ENCODE peak calls at places on chromosomes 13 and 19, in ten cellular contexts. U is heart right ventricle, M is epithelial cell of proximal tubule, W is B cell, F is foreskin fibroblast, H is RWPE1, V is OCI-LY7, L is AG09319, C is right lobe of liver, I is adrenal gland. X is an unnamed sample.

GRCh38 chr19:5144545-5145179 is 175.7 kb downstream of the KDM4B start:
- DNase-seq in L (no peak), F (no peak), C (peak; percentile 13), U (no peak), W (no peak), H (no peak), V (no peak), I (no peak), M (no peak), X (peak; percentile 1)

GRCh38 chr19:35027851-35028599 is 2.2 kb upstream of the SCN1B start:
- DNase-seq in V (no peak), H (no peak), L (no peak), I (no peak), U (no peak), W (no peak), F (no peak), C (no peak), M (no peak), X (no peak)

GRCh38 chr19:12496480-12496879 is 11.9 kb upstream of the ZNF709 start:
- DNase-seq in C (no peak), U (no peak), I (no peak), M (no peak), L (no peak), W (no peak), V (no peak), F (no peak), H (no peak), X (no peak)

GRCh38 chr13:76828316-76828741 is 57.9 kb downstream of the KCTD12 start:
- DNase-seq in W (no peak), C (no peak), L (no peak), M (no peak), F (no peak), H (no peak), I (no peak), V (no peak), U (no peak), X (peak; percentile 22)

GRCh38 chr13:113041293-113041690 is 64.3 kb upstream of the F7 start:
- DNase-seq in V (no peak), F (no peak), L (no peak), U (no peak), W (no peak), I (no peak), H (no peak), C (no peak), M (no peak), X (no peak)

GRCh38 chr13:77215543-77215942 is 111.4 kb downstream of the MYCBP2 start:
- DNase-seq in H (no peak), F (no peak), I (no peak), U (no peak), W (no peak), C (no peak), L (no peak), V (no peak), M (no peak), X (no peak)

GRCh38 chr19:9362905-9363304 is at the start of gene ZNF177:
- DNase-seq in L (no peak), W (no peak), M (no peak), F (peak; percentile 9), U (no peak), V (no peak), H (no peak), I (no peak), C (no peak), X (peak; percentile 13)

GRCh38 chr13:43580280-43580679 is 206.5 kb downstream of the ENOX1 start:
- DNase-seq in M (no peak), C (no peak), H (no peak), L (no peak), V (no peak), W (no peak), U (no peak), F (no peak), I (no peak), X (no peak)

GRCh38 chr13:29100739-29101138 is 280.6 kb downstream of the MTUS2 start:
- DNase-seq in L (no peak), W (no peak), H (no peak), M (no peak), F (no peak), U (no peak), V (no peak), I (no peak), C (no peak), X (no peak)

GRCh38 chr13:29487466-29488454 is 107.7 kb downstream of the SLC7A1 start:
- DNase-seq in V (no peak), H (no peak), C (no peak), F (no peak), U (no peak), I (no peak), W (peak; percentile 21), M (no peak), L (no peak), X (no peak)

GRCh38 chr13:39516140-39516539 is 86.9 kb downstream of the LHFPL6 start:
- DNase-seq in I (no peak), M (peak; percentile 82), W (no peak), V (no peak), F (peak; percentile 20), H (no peak), U (peak; percentile 48), C (no peak), L (no peak), X (no peak)

GRCh38 chr19:11064831-11065303 is 24.4 kb upstream of the LDLR start:
- DNase-seq in H (peak; percentile 45), F (no peak), U (no peak), C (peak; percentile 48), V (no peak), L (no peak), W (no peak), I (peak; percentile 84), M (no peak), X (no peak)

GRCh38 chr19:39765091-39766076 is 13.3 kb upstream of the LEUTX start:
- DNase-seq in C (peak; percentile 23), I (peak; percentile 31), F (peak; percentile 16), W (no peak), H (peak; percentile 24), M (no peak), U (peak; percentile 22), L (no peak), V (peak; percentile 61), X (peak; percentile 56)

GRCh38 chr19:35373492-35373891 is 2.6 kb downstream of the GPR42 start:
- DNase-seq in U (no peak), W (no peak), C (no peak), I (no peak), H (no peak), V (no peak), F (no peak), L (no peak), M (no peak), X (no peak)

GRCh38 chr19:31981545-31981944 is 363.9 kb upstream of the ZNF507 start:
- DNase-seq in I (no peak), H (no peak), V (no peak), M (no peak), F (no peak), W (no peak), C (no peak), U (no peak), L (no peak), X (no peak)

GRCh38 chr19:47514869-47515588 is at the start of gene NAPA:
- DNase-seq in W (peak; percentile 100), C (peak; percentile 100), L (peak; percentile 100), F (peak; percentile 100), I (peak; percentile 100), M (peak; percentile 91), H (peak; percentile 100), V (peak; percentile 100), U (peak; percentile 100), X (peak; percentile 100)
- TF ChIP-seq CTCF in W (no peak), C (no peak), L (no peak), F (no peak), I (no peak), M (no peak), H (no peak), V (no peak), U (no peak), X (no peak)

GRCh38 chr19:41937525-41937924 is 9.3 kb upstream of the ERFL start:
- DNase-seq in H (no peak), C (no peak), V (peak; percentile 58), F (no peak), M (no peak), I (no peak), L (no peak), W (no peak), U (no peak), X (no peak)

GRCh38 chr19:41936416-41936850 is 8.2 kb upstream of the ERFL start:
- DNase-seq in V (no peak), U (no peak), F (no peak), C (no peak), I (no peak), W (no peak), M (no peak), L (no peak), H (no peak), X (peak; percentile 59)

GRCh38 chr19:41939861-41940442 is 11.7 kb upstream of the ERFL start:
- DNase-seq in M (no peak), V (peak; percentile 79), U (no peak), F (no peak), W (peak; percentile 54), C (no peak), H (no peak), I (no peak), L (no peak), X (peak; percentile 69)

GRCh38 chr19:41936961-41937360 is 8.7 kb upstream of the ERFL start:
- DNase-seq in M (no peak), W (no peak), L (no peak), F (no peak), I (no peak), U (no peak), H (no peak), V (no peak), C (no peak), X (no peak)

GRCh38 chr19:41937976-41938375 is 9.7 kb upstream of the ERFL start:
- DNase-seq in C (no peak), U (no peak), M (no peak), V (no peak), H (no peak), F (no peak), L (no peak), I (no peak), W (no peak), X (no peak)
- TF ChIP-seq CTCF in C (no peak), U (no peak), M (no peak), V (no peak), H (no peak), F (no peak), L (no peak), I (no peak), W (no peak), X (peak; percentile 59)

DNA sequence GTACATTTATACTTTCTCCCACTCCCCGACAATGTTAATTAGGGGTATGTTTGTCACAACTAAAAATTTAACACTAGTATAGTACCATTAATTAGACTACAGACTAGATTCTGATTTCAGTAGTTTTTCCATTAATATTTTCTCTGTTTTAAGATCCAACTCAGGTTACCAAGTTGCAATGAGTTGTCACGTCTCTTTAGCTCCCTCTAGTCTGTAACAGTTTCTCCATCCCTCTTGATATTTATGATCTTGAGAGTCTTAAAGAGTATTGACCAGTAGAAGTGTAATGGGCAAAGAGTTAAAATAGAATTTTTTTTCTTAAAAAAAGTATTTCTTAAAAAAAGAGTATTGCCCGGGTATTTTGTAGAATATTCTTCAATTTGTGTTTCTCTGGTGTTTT is 598.1 kb downstream of the TBC1D4 start:
- DNase-seq in U (no peak), I (no peak), W (no peak), C (no peak), F (no peak), M (no peak), L (no peak), H (no peak), V (peak; percentile 1), X (no peak)
- TF ChIP-seq CTCF in U (no peak), I (peak; percentile 32), W (no peak), C (no peak), F (no peak), M (peak; percentile 41), L (peak; percentile 7), H (no peak), V (peak; percentile 48), X (no peak)

GRCh38 chr19:48085904-48086864 is 24.4 kb downstream of the PLA2G4C start:
- DNase-seq in L (no peak), C (no peak), H (no peak), V (peak; percentile 11), U (no peak), W (no peak), I (no peak), F (no peak), M (no peak), X (peak; percentile 12)
- TF ChIP-seq CTCF in L (no peak), C (no peak), H (no peak), V (peak; percentile 60), U (no peak), W (no peak), I (no peak), F (peak; percentile 2), M (peak; percentile 37), X (no peak)